ENCODE peak calls at places on chromosomes 6 and 20, in eight cellular contexts. F is retinal pigment epithelial cell, C is epithelial cell of esophagus, O is SK-N-SH, M is thoracic aorta, P is nephron progenitor cell, D is tibial artery, U is RWPE1. X is an unnamed sample.

GRCh38 chr6:161308075-161308655 is 34.3 kb upstream of the AGPAT4 start:
- DNase-seq in O (no peak), D (no peak), C (no peak), P (no peak), U (no peak), M (no peak), F (no peak), X (no peak)

GRCh38 chr6:164322533-164322932 is 908.0 kb downstream of the QKI start:
- DNase-seq in P (no peak), F (peak; percentile 96), U (peak; percentile 57), D (no peak), C (peak; percentile 81), M (no peak), O (no peak), X (no peak)

GRCh38 chr6:142784344-142784743 is 160.6 kb downstream of the HIVEP2 start:
- DNase-seq in M (no peak), U (no peak), F (no peak), P (no peak), D (no peak), O (no peak), C (no peak), X (peak; percentile 68)

GRCh38 chr6:135170238-135170637 is 10.9 kb upstream of the MYB start:
- DNase-seq in F (no peak), M (no peak), P (no peak), O (no peak), D (no peak), C (peak; percentile 60), U (no peak), X (no peak)

GRCh38 chr6:144621332-144621731 is 336.2 kb downstream of the UTRN start:
- DNase-seq in F (no peak), O (no peak), P (no peak), C (no peak), D (no peak), M (no peak), U (no peak), X (no peak)

GRCh38 chr20:21104921-21105320 is 1.2 kb downstream of the LINC00237 start:
- DNase-seq in C (no peak), U (no peak), F (no peak), M (no peak), D (no peak), P (no peak), O (peak; percentile 27), X (no peak)

GRCh38 chr6:333379-334002 is 41.2 kb downstream of the DUSP22 start:
- DNase-seq in D (no peak), F (no peak), P (no peak), O (no peak), M (no peak), U (no peak), C (peak; percentile 25), X (no peak)

GRCh38 chr6:83092756-83093399 is 25.4 kb downstream of the DOP1A start:
- DNase-seq in D (no peak), C (no peak), U (no peak), M (no peak), P (no peak), O (no peak), F (no peak), X (no peak)

GRCh38 chr6:41596807-41597206 is 41.5 kb upstream of the MDFI start:
- DNase-seq in M (no peak), C (no peak), U (no peak), D (no peak), F (no peak), O (no peak), P (no peak), X (no peak)

GRCh38 chr6:41597246-41598000 is 40.8 kb upstream of the MDFI start:
- DNase-seq in C (no peak), O (no peak), M (no peak), P (no peak), F (no peak), U (no peak), D (peak; percentile 58), X (no peak)

GRCh38 chr6:41599015-41599835 is 39.0 kb upstream of the MDFI start:
- DNase-seq in P (no peak), O (no peak), U (no peak), F (no peak), D (peak; percentile 64), C (no peak), M (no peak), X (no peak)

GRCh38 chr6:41599836-41600445 is 38.3 kb upstream of the MDFI start:
- DNase-seq in P (no peak), F (no peak), D (peak; percentile 56), M (no peak), U (no peak), C (no peak), O (no peak), X (no peak)

DNA sequence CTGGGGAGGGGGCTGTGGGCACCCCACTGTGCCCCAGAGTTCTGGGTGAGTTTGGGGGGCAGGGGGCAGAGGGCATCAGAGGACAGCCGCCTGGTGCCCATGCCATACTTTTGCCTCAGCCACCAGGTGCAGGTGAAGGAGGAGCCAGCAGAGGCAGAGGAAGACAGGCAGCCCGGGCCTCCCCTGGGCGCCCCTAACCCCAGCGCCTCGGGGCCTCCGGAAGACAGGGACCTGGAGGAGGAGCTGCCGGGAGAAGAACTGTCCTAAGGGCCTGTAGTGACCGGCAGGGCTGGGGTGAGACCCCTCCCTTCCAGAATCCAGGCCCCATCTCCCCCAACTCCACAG is 39.6 kb upstream of the MDFI start:
- DNase-seq in C (no peak), M (no peak), P (no peak), O (no peak), U (no peak), F (no peak), D (peak; percentile 43), X (no peak)
- TF ChIP-seq CTCF in C (no peak), M (no peak), P (no peak), O (no peak), U (no peak), F (no peak), D (no peak), X (no peak)

GRCh38 chr20:51799586-51799985 is 2.7 kb downstream of the SALL4 start:
- DNase-seq in P (no peak), C (no peak), M (no peak), F (no peak), O (no peak), D (no peak), U (no peak), X (no peak)

GRCh38 chr20:51801220-51801991 is 915 bp downstream of the SALL4 start:
- DNase-seq in C (no peak), O (peak; percentile 81), M (no peak), D (no peak), P (peak; percentile 53), F (no peak), U (no peak), X (peak; percentile 36)

GRCh38 chr20:51800769-51801219 is 1.5 kb downstream of the SALL4 start:
- DNase-seq in C (peak; percentile 13), O (peak; percentile 69), D (no peak), U (peak; percentile 46), F (no peak), P (peak; percentile 46), M (no peak), X (no peak)

GRCh38 chr20:51802170-51802745 is at the start of gene SALL4:
- DNase-seq in O (peak; percentile 76), U (no peak), D (no peak), F (no peak), C (no peak), P (peak; percentile 78), M (no peak), X (no peak)

DNA sequence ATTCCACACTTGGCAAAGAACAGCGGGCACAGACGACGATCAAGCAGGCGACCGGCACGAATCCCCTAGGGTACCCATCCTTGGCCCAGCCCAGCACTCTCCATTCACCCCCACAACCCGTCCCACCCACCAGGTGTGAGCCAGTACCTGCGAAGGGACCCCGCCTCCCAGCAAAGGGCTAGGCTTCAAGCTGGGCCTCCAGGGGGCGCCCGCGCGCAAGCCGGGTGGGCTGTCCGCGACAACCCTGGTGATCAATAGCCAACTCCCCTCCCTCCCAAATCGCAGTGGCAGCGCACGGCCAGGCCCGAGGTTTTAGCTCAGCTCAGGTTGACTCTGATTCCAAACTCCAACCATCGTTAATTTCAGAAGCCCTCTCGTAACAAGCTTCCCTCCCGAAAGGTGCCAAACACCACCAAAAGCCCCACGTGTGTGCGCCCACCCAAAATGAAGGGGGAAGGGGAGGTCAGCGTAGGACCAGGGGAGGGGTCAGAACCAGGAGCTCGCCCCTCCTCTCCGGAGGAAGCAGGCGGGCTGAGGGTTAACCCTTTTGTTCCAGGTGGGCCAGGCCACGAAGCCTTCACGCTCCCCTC is 2.1 kb downstream of the SALL4 start:
- DNase-seq in O (peak; percentile 92), C (peak; percentile 56), D (no peak), P (peak; percentile 98), F (no peak), U (peak; percentile 92), M (no peak), X (peak; percentile 83)
- TF ChIP-seq CTCF in O (peak; percentile 90), C (peak; percentile 92), D (peak; percentile 71), P (peak; percentile 91), F (peak; percentile 96), U (peak; percentile 99), M (peak; percentile 62), X (peak; percentile 58)

GRCh38 chr6:2763345-2763841 is 1.8 kb upstream of the WRNIP1 start:
- DNase-seq in F (no peak), M (no peak), C (no peak), P (no peak), U (no peak), O (no peak), D (no peak), X (no peak)

GRCh38 chr6:2764610-2765165 is 505 bp upstream of the WRNIP1 start:
- DNase-seq in O (peak; percentile 80), D (no peak), P (no peak), M (no peak), F (no peak), U (peak; percentile 53), C (peak; percentile 72), X (peak; percentile 76)

GRCh38 chr6:2763876-2764540 is 1.2 kb upstream of the WRNIP1 start:
- DNase-seq in M (no peak), D (no peak), O (peak; percentile 34), C (no peak), U (no peak), F (no peak), P (no peak), X (no peak)

GRCh38 chr6:2758980-2759379 is 6.2 kb upstream of the WRNIP1 start:
- DNase-seq in F (no peak), M (no peak), C (no peak), P (no peak), D (no peak), U (no peak), O (no peak), X (no peak)

DNA sequence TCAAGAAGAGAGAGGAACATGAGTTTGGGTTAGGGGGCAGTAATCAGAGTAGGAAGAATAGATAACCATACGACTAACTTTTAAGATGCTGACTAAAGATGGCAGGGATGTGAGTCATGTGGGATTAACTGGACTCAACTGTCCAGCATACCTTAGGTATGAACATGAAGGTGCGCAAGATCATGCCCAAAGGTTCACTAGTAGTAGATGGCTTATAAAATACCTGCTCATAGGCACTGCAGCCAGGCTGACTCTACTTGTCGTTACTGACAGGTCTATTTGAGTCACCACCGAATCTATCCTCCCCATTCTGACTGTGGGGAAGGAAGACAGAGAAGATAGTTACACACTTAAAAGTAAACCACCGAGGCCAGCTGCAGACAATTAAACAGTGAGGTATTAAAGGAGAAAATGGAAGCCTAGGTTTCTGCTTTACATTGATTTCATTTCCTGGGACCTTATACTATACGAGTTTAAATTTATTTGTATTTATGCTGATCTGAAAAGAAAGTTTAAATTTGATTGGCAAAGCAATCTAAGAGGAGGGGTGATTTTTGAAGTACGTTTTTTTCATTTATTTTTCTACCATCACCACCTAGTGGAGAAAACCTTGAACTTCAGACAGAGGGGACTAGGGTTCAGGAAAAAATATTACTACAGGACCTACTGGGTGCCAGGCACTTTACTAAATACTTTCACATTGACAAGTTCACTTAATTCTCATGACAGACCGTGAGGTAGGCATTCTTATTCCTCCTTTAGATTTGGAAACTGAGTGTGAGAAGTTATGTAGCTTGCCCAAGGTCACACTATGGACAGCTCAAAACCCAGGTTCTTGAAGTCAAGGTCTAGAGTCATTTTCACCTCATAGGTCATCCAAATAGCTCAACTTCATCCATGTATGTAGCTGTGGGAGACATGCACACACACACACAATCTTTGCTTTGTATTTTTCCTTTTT is 4.0 kb upstream of the WRNIP1 start:
- DNase-seq in F (no peak), M (no peak), O (no peak), C (peak; percentile 63), P (no peak), U (peak; percentile 55), D (no peak), X (no peak)
- TF ChIP-seq CTCF in F (peak; percentile 43), M (peak; percentile 26), O (peak; percentile 40), C (peak; percentile 24), P (peak; percentile 43), U (peak; percentile 8), D (no peak), X (peak; percentile 1)

GRCh38 chr20:56160956-56161355 is 87.6 kb upstream of the MC3R start:
- DNase-seq in M (no peak), F (no peak), P (no peak), D (no peak), O (no peak), U (no peak), C (no peak), X (no peak)
- TF ChIP-seq CTCF in M (no peak), F (no peak), P (no peak), D (no peak), O (no peak), U (no peak), C (no peak), X (no peak)

X was measured in GM20000.